ENCODE peak calls at places on chromosomes 12 and 14, in five cellular contexts. G is upper lobe of left lung, N is K562, T is aorta, I is pancreas. Z is an unnamed sample.

GRCh38 chr12:63862187-63863107 is 17.9 kb downstream of the SRGAP1 start:
- ATAC-seq in T (no peak), I (peak; percentile 94), G (no peak), N (no peak), Z (no peak)

GRCh38 chr14:100787659-100788058 is 38.3 kb upstream of the MEG3 start:
- ATAC-seq in N (no peak), I (no peak), T (no peak), G (no peak), Z (no peak)

GRCh38 chr12:54956818-54957641 is 27.5 kb downstream of the TESPA1 start:
- ATAC-seq in T (no peak), N (no peak), G (no peak), I (no peak), Z (no peak)

GRCh38 chr12:40587970-40588369 is 104.3 kb upstream of the CNTN1 start:
- ATAC-seq in G (no peak), T (no peak), I (no peak), N (no peak), Z (no peak)

GRCh38 chr12:101619868-101620761 is 25.3 kb downstream of the MYBPC1 start:
- ATAC-seq in T (no peak), G (no peak), N (no peak), I (peak; percentile 61), Z (no peak)

GRCh38 chr14:73943083-73943482 is 6.8 kb downstream of the FAM161B start:
- ATAC-seq in G (peak; percentile 47), I (peak; percentile 14), T (peak; percentile 75), N (no peak), Z (peak; percentile 75)

GRCh38 chr12:267581-268482 is 5.2 kb upstream of the SLC6A13 start:
- ATAC-seq in N (no peak), T (no peak), G (no peak), I (peak; percentile 43), Z (no peak)

GRCh38 chr14:92563359-92563758 is 49.8 kb downstream of the RIN3 start:
- ATAC-seq in G (no peak), T (no peak), I (no peak), N (no peak), Z (no peak)

GRCh38 chr12:96107236-96107635 is 71.8 kb upstream of the LTA4H start:
- ATAC-seq in T (no peak), I (no peak), G (no peak), N (no peak), Z (peak; percentile 37)

GRCh38 chr12:75257510-75257909 is 47.9 kb upstream of the KCNC2 start:
- ATAC-seq in G (no peak), N (no peak), I (no peak), T (no peak), Z (no peak)

GRCh38 chr14:61380984-61381383 is 59.6 kb downstream of the PRKCH start:
- ATAC-seq in T (no peak), N (no peak), G (no peak), I (no peak), Z (no peak)

GRCh38 chr12:90280033-90280432 is 571.4 kb upstream of the ATP2B1 start:
- ATAC-seq in T (no peak), N (no peak), G (no peak), I (no peak), Z (no peak)

GRCh38 chr14:23146423-23146910 is 27.4 kb upstream of the CEBPE start:
- ATAC-seq in N (peak; percentile 85), I (no peak), G (no peak), T (no peak), Z (no peak)

GRCh38 chr12:53752192-53752601 is 418 bp upstream of the CISTR start:
- ATAC-seq in T (peak; percentile 12), G (no peak), N (no peak), I (no peak), Z (no peak)

GRCh38 chr12:70736775-70737174 is 99.5 kb upstream of the PTPRB start:
- ATAC-seq in N (no peak), I (no peak), G (no peak), T (no peak), Z (no peak)

GRCh38 chr14:105261781-105262180 is 13.4 kb downstream of the BTBD6 start:
- ATAC-seq in N (no peak), T (no peak), G (peak; percentile 42), I (peak; percentile 68), Z (no peak)

GRCh38 chr14:90943367-90943766 is 117.1 kb downstream of the RPS6KA5 start:
- ATAC-seq in G (no peak), I (no peak), T (no peak), N (no peak), Z (no peak)

GRCh38 chr14:57401501-57401900 is 11.1 kb downstream of the NAA30 start:
- ATAC-seq in I (peak; percentile 28), G (no peak), N (no peak), T (no peak), Z (no peak)

GRCh38 chr14:91924871-91925726 is 22.4 kb downstream of the FBLN5 start:
- ATAC-seq in T (no peak), G (peak; percentile 27), N (no peak), I (no peak), Z (peak; percentile 32)

GRCh38 chr12:114935658-114936057 is 251.7 kb upstream of the TBX3 start:
- ATAC-seq in N (no peak), T (no peak), G (no peak), I (no peak), Z (no peak)

GRCh38 chr14:37140176-37140575 is 32.2 kb downstream of the SLC25A21 start:
- ATAC-seq in I (no peak), N (no peak), T (no peak), G (no peak), Z (no peak)

GRCh38 chr14:76884853-76885276 is 58.7 kb downstream of the LRRC74A start:
- ATAC-seq in I (no peak), T (peak; percentile 53), N (no peak), G (peak; percentile 70), Z (peak; percentile 85)

GRCh38 chr14:46451800-46452199 is 199.8 kb downstream of the RPL10L start:
- ATAC-seq in G (no peak), I (no peak), N (no peak), T (no peak), Z (no peak)

GRCh38 chr12:113403435-113404415 is at the start of gene SDS:
- ATAC-seq in N (peak; percentile 66), G (no peak), T (peak; percentile 56), I (peak; percentile 83), Z (peak; percentile 65)

GRCh38 chr14:78202178-78202577 is 32.0 kb downstream of the NRXN3 start:
- ATAC-seq in I (no peak), G (no peak), N (no peak), T (no peak), Z (no peak)

GRCh38 chr14:22419620-22420019 is 169.4 kb downstream of the DAD1 start:
- ATAC-seq in N (no peak), G (no peak), I (no peak), T (no peak), Z (no peak)

GRCh38 chr12:89333564-89334252 is 18.6 kb downstream of the DUSP6 start:
- ATAC-seq in N (peak; percentile 84), I (no peak), T (no peak), G (peak; percentile 59), Z (peak; percentile 57)

GRCh38 chr14:24659916-24660570 is 26.1 kb upstream of the GZMB start:
- ATAC-seq in G (no peak), N (no peak), I (no peak), T (no peak), Z (no peak)

GRCh38 chr12:100942984-100943749 is 148.6 kb downstream of the ANO4 start:
- ATAC-seq in N (no peak), G (no peak), I (peak; percentile 32), T (peak; percentile 65), Z (peak; percentile 78)

GRCh38 chr14:99562848-99563748 is 40.9 kb downstream of the CCDC85C start:
- ATAC-seq in T (peak; percentile 75), G (peak; percentile 83), N (peak; percentile 98), I (peak; percentile 89), Z (peak; percentile 82)

GRCh38 chr14:71331393-71331792 is 424.1 kb downstream of the PCNX1 start:
- ATAC-seq in T (no peak), G (no peak), I (no peak), N (no peak), Z (no peak)

GRCh38 chr12:120368789-120369475 is at the start of gene MSI1:
- ATAC-seq in T (no peak), G (no peak), N (no peak), I (peak; percentile 37), Z (no peak)
- H3K27ac ChIP-seq in T (no peak within 1 kb of the TSS), G (no peak within 1 kb of the TSS), N (no peak within 1 kb of the TSS), I (peak within 1 kb of the TSS; percentile 51), Z (no peak within 1 kb of the TSS)

GRCh38 chr12:122085006-122085405 is 6.5 kb downstream of the MLXIP start:
- ATAC-seq in T (no peak), I (no peak), G (no peak), N (no peak), Z (no peak)
- H3K4me1 ChIP-seq in T (no peaks in the 10 kb centered on the region), I (peaks cover 21% of the 10 kb centered on the region), G (peaks cover 91% of the 10 kb centered on the region), N (peaks cover 74% of the 10 kb centered on the region), Z (peaks cover 3% of the 10 kb centered on the region)

GRCh38 chr12:132700212-132700913 is 10.3 kb upstream of the PGAM5 start:
- ATAC-seq in T (no peak), G (no peak), N (no peak), I (no peak), Z (no peak)

GRCh38 chr12:132703611-132704010 is 7.0 kb upstream of the PGAM5 start:
- ATAC-seq in N (no peak), G (no peak), I (no peak), T (no peak), Z (no peak)

GRCh38 chr12:132707241-132707640 is 3.4 kb upstream of the PGAM5 start:
- ATAC-seq in N (no peak), I (no peak), G (no peak), T (no peak), Z (no peak)

GRCh38 chr12:132698336-132698735 is 10.9 kb downstream of the PXMP2 start:
- ATAC-seq in T (no peak), G (no peak), I (no peak), N (no peak), Z (no peak)

GRCh38 chr12:132702640-132703039 is 8.0 kb upstream of the PGAM5 start:
- ATAC-seq in G (no peak), T (no peak), I (no peak), N (peak; percentile 66), Z (no peak)
- H3K27ac ChIP-seq in G (no peak overlapping the region), T (no peak overlapping the region), I (no peak overlapping the region), N (no peak overlapping the region), Z (no peak overlapping the region)

GRCh38 chr12:12897286-12897685 is 5.9 kb downstream of the GPRC5A start:
- ATAC-seq in G (no peak), T (no peak), N (no peak), I (no peak), Z (no peak)

GRCh38 chr12:12899530-12900380 is 8.4 kb downstream of the GPRC5A start:
- ATAC-seq in G (no peak), T (no peak), I (peak; percentile 17), N (peak; percentile 46), Z (peak; percentile 54)

GRCh38 chr12:12896261-12896660 is 4.9 kb downstream of the GPRC5A start:
- ATAC-seq in N (no peak), I (no peak), G (no peak), T (no peak), Z (no peak)

GRCh38 chr12:12898911-12899511 is 7.6 kb downstream of the GPRC5A start:
- ATAC-seq in I (no peak), G (no peak), T (no peak), N (no peak), Z (no peak)

GRCh38 chr12:12898136-12898712 is 6.9 kb downstream of the GPRC5A start:
- ATAC-seq in I (no peak), G (no peak), N (no peak), T (no peak), Z (no peak)
- H3K4me1 ChIP-seq in I (no peaks in the 10 kb centered on the region), G (peaks cover 24% of the 10 kb centered on the region), N (no peaks in the 10 kb centered on the region), T (peaks cover 2% of the 10 kb centered on the region), Z (peaks cover 17% of the 10 kb centered on the region)

Z was measured in gastroesophageal sphincter.